ENCODE peak calls at places on chromosomes 7 and 10, in nine cellular contexts. O, P, Q, J, C, D, X, R and U are unnamed samples.

GRCh38 chr10:85786401-85786899 is 580.1 kb downstream of the GRID1 start:
- DNase-seq in R (no peak), P (no peak), C (no peak), D (no peak), J (no peak), Q (no peak), O (no peak), X (no peak), U (no peak)

GRCh38 chr7:2862831-2863361 is 18.8 kb upstream of the GNA12 start:
- DNase-seq in Q (no peak), C (no peak), R (no peak), O (peak), J (peak), P (no peak), D (no peak), X (peak), U (no peak)

GRCh38 chr7:93021748-93022147 is 96.0 kb downstream of the SAMD9 start:
- DNase-seq in J (no peak), P (no peak), Q (no peak), O (no peak), X (no peak), D (no peak), R (no peak), C (no peak), U (no peak)

GRCh38 chr7:85954961-85955360 is 688.7 kb upstream of the GRM3 start:
- DNase-seq in P (no peak), C (no peak), D (no peak), R (no peak), Q (no peak), X (no peak), J (no peak), O (no peak), U (no peak)

GRCh38 chr7:156999611-157000046 is 10.8 kb downstream of the MNX1 start:
- DNase-seq in P (no peak), C (no peak), J (no peak), R (peak), O (no peak), Q (no peak), X (no peak), D (peak), U (no peak)

GRCh38 chr7:151687523-151688235 is 168.0 kb upstream of the RHEB start:
- DNase-seq in D (peak), J (peak), C (no peak), R (no peak), X (peak), P (peak), O (no peak), Q (no peak), U (no peak)

GRCh38 chr7:29369909-29370488 is 175.4 kb downstream of the CHN2 start:
- DNase-seq in C (no peak), J (no peak), P (no peak), R (peak), O (no peak), D (no peak), X (no peak), Q (no peak), U (no peak)

GRCh38 chr10:34585422-34586115 is 229.5 kb downstream of the PARD3 start:
- DNase-seq in R (no peak), D (no peak), O (no peak), J (no peak), P (no peak), Q (no peak), C (no peak), X (no peak), U (no peak)

GRCh38 chr7:116166167-116166566 is 44.2 kb upstream of the TES start:
- DNase-seq in P (no peak), D (no peak), C (no peak), X (no peak), R (no peak), O (no peak), Q (no peak), J (no peak), U (no peak)

GRCh38 chr10:12332572-12333381 is 16.6 kb upstream of the CAMK1D start:
- DNase-seq in R (no peak), C (no peak), P (no peak), O (no peak), D (no peak), J (no peak), X (no peak), Q (no peak), U (no peak)

GRCh38 chr10:63314020-63314419 is 151.8 kb downstream of the JMJD1C start:
- DNase-seq in Q (no peak), O (no peak), X (no peak), J (no peak), R (no peak), D (no peak), C (no peak), P (no peak), U (no peak)

GRCh38 chr10:78286186-78286585 is 252.5 kb downstream of the RPS24 start:
- DNase-seq in O (no peak), X (no peak), C (no peak), P (no peak), R (peak), J (no peak), Q (no peak), D (no peak), U (no peak)

GRCh38 chr7:132739271-132739955 is 163.1 kb upstream of the PLXNA4 start:
- DNase-seq in P (peak), C (no peak), J (peak), X (peak), O (no peak), R (no peak), D (no peak), Q (no peak), U (no peak)

GRCh38 chr10:48655426-48656240 is 29.0 kb upstream of the WDFY4 start:
- DNase-seq in O (no peak), D (no peak), P (peak), X (no peak), Q (no peak), R (peak), C (no peak), J (peak), U (no peak)

GRCh38 chr7:68009716-68010115 is 1013.1 kb downstream of the TYW1 start:
- DNase-seq in D (no peak), P (no peak), Q (no peak), X (no peak), C (no peak), R (no peak), J (no peak), O (no peak), U (no peak)

GRCh38 chr10:96541921-96542320 is 28.2 kb upstream of the TLL2 start:
- DNase-seq in J (peak), O (no peak), X (no peak), R (no peak), C (no peak), Q (no peak), P (no peak), D (no peak), U (no peak)

GRCh38 chr10:23439452-23439919 is 611 bp downstream of the OTUD1 start:
- DNase-seq in C (no peak), J (no peak), R (no peak), D (no peak), P (peak), O (peak), X (no peak), Q (peak), U (no peak)

GRCh38 chr7:39609462-39610149 is 13.8 kb upstream of the RALA start:
- DNase-seq in Q (no peak), C (no peak), O (no peak), D (peak), J (no peak), X (no peak), R (no peak), P (no peak), U (no peak)

GRCh38 chr7:104800307-104800706 is 213.7 kb upstream of the KMT2E start:
- DNase-seq in O (no peak), Q (no peak), J (no peak), P (no peak), R (no peak), X (no peak), C (no peak), D (no peak), U (no peak)

GRCh38 chr7:139936760-139937310 is 107.8 kb downstream of the TBXAS1 start:
- DNase-seq in O (no peak), Q (no peak), X (peak), J (peak), R (no peak), P (no peak), D (no peak), C (no peak), U (no peak)

GRCh38 chr10:103812431-103812830 is 42.9 kb downstream of the SH3PXD2A start:
- DNase-seq in Q (no peak), R (no peak), O (no peak), D (no peak), P (no peak), J (peak), X (no peak), C (no peak), U (no peak)

GRCh38 chr7:83850037-83850619 is 201.2 kb upstream of the SEMA3E start:
- DNase-seq in X (no peak), R (no peak), D (no peak), Q (no peak), O (no peak), J (no peak), P (no peak), C (no peak), U (no peak)

GRCh38 chr10:24457661-24458318 is 248.9 kb downstream of the KIAA1217 start:
- DNase-seq in D (no peak), J (no peak), P (no peak), R (no peak), C (no peak), O (no peak), Q (no peak), X (no peak), U (no peak)

GRCh38 chr10:78513330-78513729 is 479.7 kb downstream of the RPS24 start:
- DNase-seq in R (no peak), X (peak), J (no peak), P (no peak), C (no peak), O (no peak), D (no peak), Q (no peak), U (no peak)